ENCODE peak calls at places on chromosomes 13 and 19, in four cellular contexts. One of them, this sample, is unnamed.

GRCh38 chr13:44311011-44311481 is 62.6 kb upstream of the SERP2 start:
- DNase-seq in K562: no peak
- DNase-seq in GM12878: no peak
- DNase-seq in GM12891: no peak
- DNase-seq in this sample: no peak

GRCh38 chr13:29162638-29163037 is 342.5 kb downstream of the MTUS2 start:
- DNase-seq in GM12878: no peak
- DNase-seq in K562: no peak
- DNase-seq in GM12891: no peak
- DNase-seq in this sample: no peak

GRCh38 chr19:38686530-38686888 is 39.1 kb downstream of the ACTN4 start:
- DNase-seq in GM12878: peak; percentile 53
- DNase-seq in GM12891: no peak
- DNase-seq in K562: no peak
- DNase-seq in this sample: no peak

GRCh38 chr13:27158335-27158734 is 13.3 kb downstream of the USP12 start:
- DNase-seq in GM12891: no peak
- DNase-seq in K562: no peak
- DNase-seq in GM12878: no peak
- DNase-seq in this sample: no peak

GRCh38 chr13:45928843-45929242 is 77.3 kb upstream of the SIAH3 start:
- DNase-seq in GM12878: no peak
- DNase-seq in GM12891: no peak
- DNase-seq in K562: no peak
- DNase-seq in this sample: no peak

GRCh38 chr13:46903748-46904147 is 6.9 kb upstream of the HTR2A start:
- DNase-seq in GM12891: no peak
- DNase-seq in K562: no peak
- DNase-seq in GM12878: no peak
- DNase-seq in this sample: no peak

GRCh38 chr13:23386533-23386932 is 47.0 kb downstream of the SACS start:
- DNase-seq in K562: no peak
- DNase-seq in GM12891: no peak
- DNase-seq in GM12878: no peak
- DNase-seq in this sample: no peak

GRCh38 chr13:34817246-34817645 is 124.8 kb upstream of the NBEA start:
- DNase-seq in K562: no peak
- DNase-seq in GM12891: no peak
- DNase-seq in GM12878: no peak
- DNase-seq in this sample: no peak

GRCh38 chr19:4376245-4376990 is 23.9 kb downstream of the SH3GL1 start:
- DNase-seq in K562: no peak
- DNase-seq in GM12891: no peak
- DNase-seq in GM12878: no peak
- DNase-seq in this sample: no peak

GRCh38 chr19:43711751-43712355 is 4.0 kb upstream of the IRGC start:
- DNase-seq in GM12878: no peak
- DNase-seq in GM12891: no peak
- DNase-seq in K562: no peak
- DNase-seq in this sample: no peak

GRCh38 chr13:108859202-108860012 is 230.0 kb downstream of the MYO16 start:
- DNase-seq in K562: no peak
- DNase-seq in GM12878: no peak
- DNase-seq in GM12891: no peak
- DNase-seq in this sample: no peak

GRCh38 chr13:93476175-93476574 is 249.6 kb downstream of the GPC6 start:
- DNase-seq in GM12891: no peak
- DNase-seq in K562: no peak
- DNase-seq in GM12878: no peak
- DNase-seq in this sample: no peak

GRCh38 chr13:20360041-20360491 is 127.9 kb upstream of the GJB6 start:
- DNase-seq in GM12891: no peak
- DNase-seq in GM12878: no peak
- DNase-seq in K562: peak; percentile 17
- DNase-seq in this sample: no peak

GRCh38 chr13:89746554-89746953 is 1600.9 kb upstream of the MIR17HG start:
- DNase-seq in GM12878: no peak
- DNase-seq in GM12891: no peak
- DNase-seq in K562: no peak
- DNase-seq in this sample: no peak

GRCh38 chr13:111270126-111270525 is 50.3 kb upstream of the TEX29 start:
- DNase-seq in GM12891: no peak
- DNase-seq in K562: no peak
- DNase-seq in GM12878: no peak
- DNase-seq in this sample: no peak

GRCh38 chr13:48633695-48634094 is 20.0 kb upstream of the CYSLTR2 start:
- DNase-seq in K562: no peak
- DNase-seq in GM12891: no peak
- DNase-seq in GM12878: no peak
- DNase-seq in this sample: no peak

GRCh38 chr13:79435549-79435948 is 29.5 kb upstream of the RBM26 start:
- DNase-seq in K562: no peak
- DNase-seq in GM12878: no peak
- DNase-seq in GM12891: no peak
- DNase-seq in this sample: no peak

GRCh38 chr13:46232281-46232680 is 20.6 kb downstream of the LRRC63 start:
- DNase-seq in GM12891: no peak
- DNase-seq in K562: no peak
- DNase-seq in GM12878: no peak
- DNase-seq in this sample: no peak

GRCh38 chr19:39828634-39829032 is 5.3 kb downstream of the DYRK1B start:
- DNase-seq in GM12878: no peak
- DNase-seq in K562: no peak
- DNase-seq in GM12891: no peak
- DNase-seq in this sample: no peak
- TF ChIP-seq SPI1 in GM12878: peak; percentile 78
- TF ChIP-seq SPI1 in K562: peak; percentile 1
- TF ChIP-seq SPI1 in GM12891: peak; percentile 59
- TF ChIP-seq SPI1 in this sample: peak; percentile 77

DNA sequence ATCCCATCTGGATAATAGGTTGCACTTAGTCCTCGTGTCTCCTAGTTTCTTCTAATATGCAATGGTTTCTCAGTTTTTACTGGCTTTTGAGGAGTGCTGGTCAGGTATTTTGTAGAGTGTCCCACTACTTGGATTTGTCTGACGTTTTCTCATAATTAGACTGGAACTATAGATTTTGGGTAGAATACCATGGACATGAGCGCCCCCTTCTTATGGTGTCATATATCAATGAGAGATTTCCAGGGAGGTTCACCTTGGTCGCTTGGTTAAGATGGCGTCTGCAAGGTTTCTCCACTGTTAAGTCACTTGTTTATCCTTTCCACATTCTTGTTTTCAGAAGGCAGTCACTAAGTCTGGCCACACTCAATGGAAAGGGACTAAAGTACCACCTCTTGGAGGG is 6.7 kb downstream of the SOHLH2 start:
- DNase-seq in K562: no peak
- DNase-seq in GM12891: no peak
- DNase-seq in GM12878: no peak
- DNase-seq in this sample: no peak
- TF ChIP-seq SPI1 in K562: no peak
- TF ChIP-seq SPI1 in GM12891: no peak
- TF ChIP-seq SPI1 in GM12878: no peak
- TF ChIP-seq SPI1 in this sample: no peak

DNA sequence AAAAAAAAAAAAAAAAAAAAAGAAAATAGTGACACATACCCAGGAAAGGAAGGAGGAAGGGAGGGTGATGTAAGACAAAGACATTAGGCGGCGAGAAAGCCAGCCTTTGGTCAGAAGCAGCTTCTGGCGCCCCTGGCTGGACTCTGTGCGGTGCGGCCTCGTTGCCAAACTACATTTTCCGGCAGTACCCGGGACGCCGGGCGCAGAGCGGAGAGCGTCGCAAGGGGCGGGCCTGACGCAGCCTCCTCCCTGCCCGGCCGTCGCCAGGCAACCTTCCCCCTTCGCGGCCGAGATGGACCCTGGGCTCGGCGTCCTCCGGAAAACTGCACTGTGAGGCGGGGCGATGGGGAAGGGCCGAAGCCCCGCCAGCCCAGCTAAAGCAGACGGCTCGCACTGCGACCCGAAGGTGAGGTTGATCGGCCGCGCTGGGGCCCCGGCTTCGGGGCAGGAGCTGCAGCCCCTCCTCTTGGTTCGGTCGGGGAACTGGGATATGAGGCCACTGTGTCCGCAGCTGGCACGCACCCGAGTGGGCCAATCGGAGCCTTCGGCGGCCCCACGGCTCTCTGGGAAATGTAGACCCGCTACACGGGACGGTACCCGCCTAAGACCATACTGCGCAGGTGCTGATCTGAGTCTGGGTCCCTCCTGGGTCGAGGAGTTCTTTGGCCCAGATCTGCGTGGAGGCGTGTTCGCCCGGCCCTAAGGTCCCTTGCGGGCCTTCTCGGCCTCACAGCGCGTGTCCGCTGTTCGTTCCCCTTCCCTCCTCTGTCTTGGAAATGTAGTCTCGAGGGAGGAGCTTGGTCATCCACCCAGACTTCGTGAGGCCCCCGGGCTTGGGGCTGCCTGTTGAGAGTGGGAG is 2.3 kb upstream of the MZF1 start:
- DNase-seq in GM12878: peak; percentile 58
- DNase-seq in GM12891: peak; percentile 70
- DNase-seq in K562: peak; percentile 87
- DNase-seq in this sample: peak; percentile 91
- TF ChIP-seq SPI1 in GM12878: peak; percentile 46
- TF ChIP-seq SPI1 in GM12891: peak; percentile 35
- TF ChIP-seq SPI1 in K562: no peak
- TF ChIP-seq SPI1 in this sample: no peak

GRCh38 chr19:42396542-42397314 is 6.6 kb upstream of the CNFN start:
- DNase-seq in K562: peak; percentile 100
- DNase-seq in GM12891: peak; percentile 100
- DNase-seq in GM12878: peak; percentile 98
- DNase-seq in this sample: peak; percentile 100
- TF ChIP-seq SPI1 in K562: no peak
- TF ChIP-seq SPI1 in GM12891: no peak
- TF ChIP-seq SPI1 in GM12878: no peak
- TF ChIP-seq SPI1 in this sample: no peak

This sample was measured in HL-60.